ENCODE peak calls at places on chromosomes 2 and 18, in eight cellular contexts. K is fibroblast of villous mesenchyme, C is IMR-90, J is cardiac muscle cell, Q is prostate gland, F is tibial nerve, N is stomach, A is Panc1. H is an unnamed sample.

GRCh38 chr2:46229134-46230063 is 67.8 kb upstream of the EPAS1 start:
- DNase-seq in A (no peak), C (peak), F (no peak), J (no peak), N (no peak), Q (no peak), K (no peak), H (peak)

GRCh38 chr2:181106789-181107418 is 126.5 kb downstream of the UBE2E3 start:
- DNase-seq in J (no peak), N (no peak), C (peak), F (no peak), Q (no peak), K (peak), A (peak), H (peak)

GRCh38 chr18:65754121-65754520 is 3.3 kb downstream of the CDH7 start:
- DNase-seq in K (no peak), A (no peak), C (no peak), Q (no peak), F (no peak), N (no peak), J (no peak), H (peak)

GRCh38 chr2:11863513-11864328 is 117.3 kb downstream of the LPIN1 start:
- DNase-seq in J (peak), K (peak), F (peak), C (peak), N (peak), Q (peak), A (peak), H (peak)

GRCh38 chr2:22703286-22703925 is 681.6 kb upstream of the KLHL29 start:
- DNase-seq in Q (no peak), K (no peak), C (no peak), N (no peak), A (no peak), J (no peak), F (no peak), H (no peak)

GRCh38 chr2:71843391-71843850 is 304.2 kb downstream of the CYP26B1 start:
- DNase-seq in F (no peak), Q (no peak), A (no peak), J (peak), K (peak), N (no peak), C (peak), H (peak)

GRCh38 chr2:38239452-38239851 is 137.6 kb downstream of the ATL2 start:
- DNase-seq in K (no peak), F (no peak), N (no peak), J (no peak), C (no peak), Q (peak), A (no peak), H (no peak)

GRCh38 chr2:71742953-71743601 is 289.7 kb downstream of the DYSF start:
- DNase-seq in K (peak), J (no peak), Q (peak), N (no peak), F (peak), C (peak), A (peak), H (peak)

GRCh38 chr2:199131256-199131655 is 326.5 kb downstream of the SATB2 start:
- DNase-seq in C (no peak), J (peak), Q (no peak), N (no peak), F (no peak), K (no peak), A (no peak), H (no peak)

GRCh38 chr2:69050802-69051201 is 37.8 kb downstream of the ANTXR1 start:
- DNase-seq in C (no peak), K (no peak), J (no peak), Q (no peak), A (no peak), F (no peak), N (no peak), H (no peak)

GRCh38 chr2:147577323-147578014 is 267.4 kb upstream of the ACVR2A start:
- DNase-seq in K (no peak), N (no peak), F (no peak), C (no peak), A (no peak), J (no peak), Q (no peak), H (no peak)

GRCh38 chr2:147572622-147573021 is 272.2 kb upstream of the ACVR2A start:
- DNase-seq in Q (no peak), N (no peak), C (no peak), J (no peak), K (no peak), A (no peak), F (no peak), H (no peak)

GRCh38 chr2:147575106-147575505 is 269.7 kb upstream of the ACVR2A start:
- DNase-seq in Q (no peak), N (no peak), K (no peak), C (no peak), A (no peak), J (no peak), F (no peak), H (no peak)

DNA sequence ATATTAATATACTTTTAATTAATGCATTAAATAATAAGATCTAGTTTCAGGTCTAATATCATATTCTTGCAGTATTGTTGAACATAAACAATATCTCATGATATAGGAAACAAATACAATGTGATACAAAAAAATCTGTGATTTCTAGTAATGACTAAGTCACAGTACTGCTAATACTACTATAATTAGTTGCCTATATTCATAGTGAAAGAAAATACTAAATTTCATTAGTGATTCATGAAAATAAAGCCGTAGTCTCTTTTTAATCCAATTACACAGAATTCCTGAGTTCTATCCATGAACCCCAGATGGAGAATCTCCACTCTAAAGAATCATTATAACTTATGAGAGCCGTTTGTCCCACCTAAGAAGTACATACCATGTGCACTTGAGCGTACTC is 266.3 kb upstream of the ACVR2A start:
- DNase-seq in C (no peak), F (no peak), Q (no peak), J (no peak), A (no peak), N (no peak), K (no peak), H (no peak)
- TF ChIP-seq CTCF in C (no peak), F (no peak), Q (no peak), J (no peak), A (no peak), N (no peak), K (no peak), H (no peak)

GRCh38 chr18:75212626-75213110 is 2.1 kb downstream of the TSHZ1 start:
- DNase-seq in K (no peak), F (no peak), N (no peak), C (no peak), J (no peak), A (no peak), Q (no peak), H (no peak)

GRCh38 chr18:75214766-75215515 is 4.3 kb downstream of the TSHZ1 start:
- DNase-seq in K (no peak), A (no peak), F (no peak), Q (no peak), C (no peak), N (no peak), J (no peak), H (no peak)

GRCh38 chr18:75215663-75216062 is 5.1 kb downstream of the TSHZ1 start:
- DNase-seq in F (no peak), K (no peak), Q (no peak), J (no peak), C (no peak), A (no peak), N (no peak), H (no peak)

GRCh38 chr18:75211721-75212625 is 1.4 kb downstream of the TSHZ1 start:
- DNase-seq in N (no peak), F (no peak), A (no peak), J (peak), K (peak), Q (no peak), C (peak), H (peak)

DNA sequence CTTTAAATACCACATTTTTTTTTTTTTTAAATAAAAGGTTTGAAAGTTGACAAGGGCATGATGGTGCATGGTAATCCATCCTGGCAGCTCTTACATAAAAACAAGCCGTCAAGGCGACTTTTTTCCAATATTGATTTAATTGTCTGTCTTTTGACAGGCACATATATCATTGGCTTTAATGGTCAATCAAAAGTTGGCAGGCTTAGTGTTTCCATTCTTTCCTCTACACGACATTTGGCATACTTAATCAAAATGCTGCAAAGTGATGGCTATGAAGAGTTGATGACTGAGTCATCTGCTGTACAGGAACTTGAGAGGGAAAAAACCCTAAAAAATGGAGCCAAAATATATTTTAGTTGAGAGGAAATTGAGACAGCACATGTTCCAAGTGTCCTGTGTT is 3.0 kb downstream of the TSHZ1 start:
- DNase-seq in C (peak), J (no peak), A (no peak), F (no peak), K (peak), Q (no peak), N (no peak), H (no peak)
- H3K4me3 ChIP-seq in C (no peak), J (no peak), A (no peak), F (no peak), K (peak), Q (no peak), N (no peak), H (no peak)

GRCh38 chr2:102158336-102158735 is 15.8 kb downstream of the IL1R1 start:
- DNase-seq in C (no peak), F (no peak), J (no peak), A (no peak), Q (no peak), N (no peak), K (no peak), H (no peak)

GRCh38 chr2:102154364-102154763 is 11.8 kb downstream of the IL1R1 start:
- DNase-seq in C (no peak), N (no peak), J (no peak), K (no peak), F (no peak), A (no peak), Q (no peak), H (no peak)

GRCh38 chr2:102159295-102159694 is 16.7 kb downstream of the IL1R1 start:
- DNase-seq in C (no peak), Q (no peak), F (no peak), J (no peak), A (no peak), K (no peak), N (no peak), H (no peak)

GRCh38 chr2:102155131-102155702 is 12.7 kb downstream of the IL1R1 start:
- DNase-seq in A (no peak), N (no peak), Q (no peak), C (no peak), J (no peak), F (no peak), K (no peak), H (no peak)

DNA sequence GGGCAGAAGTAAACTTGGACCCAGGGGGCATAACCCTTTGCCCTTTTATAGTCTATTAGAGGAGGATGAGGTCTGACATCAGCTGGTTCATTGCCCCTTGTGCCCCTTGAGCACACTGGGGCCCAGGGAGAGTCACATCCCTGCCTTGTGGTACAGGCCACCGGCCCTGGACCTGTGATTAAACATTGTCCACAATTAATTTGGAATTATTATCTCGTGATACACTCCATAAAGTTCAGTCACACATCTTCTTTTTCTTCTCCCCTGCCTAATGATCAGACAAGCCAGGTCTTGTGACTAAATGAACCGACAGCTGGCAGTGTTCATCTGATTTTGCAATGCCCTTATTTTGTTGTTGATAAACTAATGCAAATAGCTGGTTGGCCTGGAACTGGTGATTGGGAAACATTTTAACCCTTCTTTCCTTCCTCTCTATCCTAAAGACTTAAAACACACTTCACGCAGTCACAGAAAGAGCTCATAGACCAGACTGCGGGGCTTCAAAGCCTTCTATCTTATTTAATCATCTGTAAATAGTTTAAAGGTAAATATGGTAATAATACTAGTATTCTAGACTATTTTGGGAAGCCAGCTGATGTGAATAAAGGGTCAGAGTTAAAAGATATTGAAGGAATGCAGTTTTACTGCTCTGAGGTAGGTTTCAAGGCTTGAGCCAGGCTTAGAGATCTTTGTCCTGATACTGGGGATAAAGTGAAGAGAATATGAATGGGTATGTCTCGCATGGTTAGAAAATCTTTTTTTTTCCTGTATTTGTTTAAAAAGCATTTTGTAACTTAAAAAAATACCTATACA is 13.4 kb downstream of the IL1R1 start:
- DNase-seq in F (no peak), Q (peak), K (peak), N (peak), A (no peak), J (no peak), C (peak), H (peak)
- TF ChIP-seq CTCF in F (no peak), Q (no peak), K (no peak), N (no peak), A (no peak), J (no peak), C (no peak), H (no peak)

GRCh38 chr2:162072976-162073775 is 839 bp downstream of the DPP4 start:
- DNase-seq in C (peak), K (peak), A (no peak), N (no peak), Q (peak), J (peak), F (no peak), H (no peak)

GRCh38 chr2:162073776-162074578 is at the start of gene DPP4:
- DNase-seq in J (peak), C (peak), A (no peak), Q (peak), N (peak), K (no peak), F (no peak), H (no peak)

GRCh38 chr2:162071016-162071415 is 3.0 kb downstream of the DPP4 start:
- DNase-seq in Q (no peak), K (peak), A (no peak), C (peak), N (no peak), J (no peak), F (no peak), H (peak)

GRCh38 chr2:162070228-162070918 is 3.6 kb downstream of the DPP4 start:
- DNase-seq in K (no peak), Q (no peak), N (no peak), A (no peak), J (no peak), C (no peak), F (no peak), H (no peak)

DNA sequence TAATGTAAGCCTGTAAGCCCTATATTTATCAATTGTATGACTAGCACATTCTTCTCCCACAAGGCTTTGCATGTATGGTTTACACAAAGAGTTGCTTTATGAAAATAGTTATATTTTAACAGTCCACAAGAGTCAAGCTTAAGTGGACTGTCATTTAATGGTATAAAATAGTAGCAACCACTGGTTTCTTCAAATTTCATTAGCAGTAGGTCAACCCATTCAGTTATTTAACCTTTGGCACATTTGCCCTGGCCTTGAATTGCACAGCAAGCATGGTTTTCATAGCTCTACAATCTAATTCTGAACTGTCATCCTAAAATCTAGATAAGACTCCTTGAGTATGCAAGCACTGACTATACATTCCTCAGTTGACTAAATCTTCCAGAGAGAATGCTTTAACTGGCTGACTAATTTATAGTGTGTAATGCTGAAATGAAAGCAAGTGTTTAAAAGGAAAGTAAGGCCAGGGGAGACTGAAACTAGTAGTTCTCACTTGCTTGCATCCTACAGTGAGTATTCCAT is 1.8 kb downstream of the DPP4 start:
- DNase-seq in C (peak), N (no peak), Q (no peak), A (no peak), K (peak), F (no peak), J (no peak), H (peak)
- H3K4me3 ChIP-seq in C (peak), N (no peak), Q (no peak), A (no peak), K (peak), F (peak), J (no peak), H (peak)

DNA sequence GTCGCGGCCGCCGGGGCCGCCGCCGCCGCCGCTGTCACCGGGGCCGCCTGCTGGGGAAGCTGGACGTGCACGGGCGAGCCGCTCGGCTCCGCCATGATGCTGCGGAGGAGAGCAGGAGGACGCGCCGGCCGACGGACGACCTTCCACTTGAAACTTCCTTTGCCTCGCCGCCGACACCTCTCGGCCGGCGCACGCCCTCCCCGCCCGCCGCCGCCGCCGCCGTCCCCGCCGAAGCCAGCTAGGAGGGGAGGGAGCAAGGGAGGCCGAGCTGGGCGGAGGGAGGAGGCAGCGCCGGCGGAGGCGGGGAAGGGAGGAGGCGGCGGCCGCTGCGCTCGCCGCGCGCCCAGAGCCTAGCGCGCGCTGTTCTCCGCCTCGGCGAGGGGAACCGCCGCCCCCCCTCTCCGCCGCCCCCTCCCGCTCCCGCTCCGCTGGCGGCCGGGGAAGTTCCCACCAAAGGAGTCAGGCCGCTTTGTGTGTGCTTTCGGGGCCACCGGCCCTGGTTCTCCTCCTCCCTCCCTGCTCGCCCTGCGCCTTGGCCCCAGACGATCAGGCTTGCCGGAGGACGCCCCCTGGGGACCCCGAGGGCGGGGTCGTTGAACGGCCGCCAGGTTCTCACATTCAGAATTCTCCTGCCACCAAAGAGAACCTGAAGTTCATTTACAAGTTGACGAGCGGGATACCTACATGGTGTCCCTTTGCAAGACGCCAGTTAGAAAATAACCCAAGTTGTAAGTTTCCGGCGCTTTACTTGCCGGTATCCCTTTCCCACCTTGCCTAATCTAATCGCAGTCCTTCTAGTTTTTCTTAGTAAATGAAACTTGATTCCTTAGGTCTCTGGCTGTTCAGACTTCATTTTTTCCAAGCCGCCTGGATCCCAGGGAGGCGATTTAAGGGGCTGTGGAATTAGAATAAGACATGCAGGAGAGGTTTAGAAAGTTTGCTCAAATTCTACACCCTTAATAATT is at the start of gene STK39:
- DNase-seq in C (peak), N (peak), A (no peak), Q (peak), K (peak), F (peak), J (peak), H (peak)
- TF ChIP-seq CTCF in C (peak), N (no peak), A (peak), Q (peak), K (no peak), F (no peak), J (no peak), H (peak)

GRCh38 chr2:226742346-226742745 is 57.3 kb downstream of the IRS1 start:
- DNase-seq in J (no peak), K (no peak), A (no peak), C (peak), N (peak), F (peak), Q (peak), H (peak)
- H3K4me3 ChIP-seq in J (no peak), K (no peak), A (no peak), C (no peak), N (no peak), F (peak), Q (no peak), H (no peak)

DNA sequence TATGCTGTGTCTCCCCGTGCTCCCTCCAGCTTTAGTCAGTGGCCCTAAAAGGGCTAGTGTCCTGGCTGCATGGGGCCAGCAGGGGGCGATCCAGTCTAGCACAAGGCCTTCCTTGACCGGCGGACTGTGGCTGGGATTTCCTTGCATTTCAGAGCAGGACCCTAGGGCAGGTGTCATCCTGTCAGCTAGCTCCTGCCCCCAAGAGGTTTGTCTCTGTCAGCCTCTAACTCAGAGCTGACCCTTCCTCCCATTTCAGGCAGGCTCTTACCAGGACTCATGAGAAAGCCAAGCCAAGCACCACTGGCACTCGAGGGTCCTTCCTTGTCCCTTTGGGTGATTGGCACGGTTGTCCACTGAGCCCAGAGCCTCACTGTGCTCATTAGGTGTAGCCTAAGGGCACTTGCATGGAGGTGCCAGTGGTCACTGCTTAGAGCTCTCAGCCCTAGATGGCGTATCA is 140.3 kb downstream of the RPIA start:
- DNase-seq in Q (no peak), A (peak), K (peak), N (peak), J (peak), F (no peak), C (peak), H (peak)
- TF ChIP-seq CTCF in Q (peak), A (peak), K (peak), N (peak), J (peak), F (peak), C (peak), H (peak)

H was measured in choroid plexus epithelial cell.